ENCODE peak calls at places on chromosomes 6 and 20, in four cellular contexts. T is progenitor cell of endocrine pancreas, Z is adrenal gland, P is choroid plexus epithelial cell. J is an unnamed sample.

GRCh38 chr6:169955796-169956493 is 204.5 kb downstream of the ERMARD start:
- DNase-seq in Z (no peak), T (no peak), P (no peak), J (no peak)

GRCh38 chr20:36644713-36645109 is 1.3 kb downstream of the SLA2 start:
- DNase-seq in T (no peak), Z (peak; percentile 31), P (no peak), J (no peak)

GRCh38 chr6:1574895-1575212 is 34.9 kb upstream of the FOXC1 start:
- DNase-seq in T (no peak), Z (no peak), P (no peak), J (no peak)

GRCh38 chr6:3324262-3324942 is 65.7 kb downstream of the PSMG4 start:
- DNase-seq in P (peak; percentile 93), T (no peak), Z (peak; percentile 53), J (no peak)

GRCh38 chr6:109304284-109305015 is 77.8 kb downstream of the CD164 start:
- DNase-seq in Z (no peak), T (no peak), P (no peak), J (no peak)

GRCh38 chr6:99808992-99809391 is 185.0 kb downstream of the MCHR2 start:
- DNase-seq in P (no peak), T (no peak), Z (no peak), J (no peak)

GRCh38 chr20:53829086-53829703 is 235.6 kb upstream of the ZNF217 start:
- DNase-seq in T (no peak), P (peak; percentile 97), Z (peak; percentile 39), J (no peak)

GRCh38 chr6:160348209-160348551 is at the start of gene SLC22A3:
- DNase-seq in P (no peak), T (peak; percentile 21), Z (peak; percentile 68), J (no peak)

GRCh38 chr20:25083141-25083772 is 1.3 kb upstream of the VSX1 start:
- DNase-seq in P (no peak), Z (no peak), T (no peak), J (no peak)

GRCh38 chr6:3501826-3502505 is 45.1 kb upstream of the SLC22A23 start:
- DNase-seq in T (no peak), P (peak; percentile 48), Z (no peak), J (no peak)

GRCh38 chr6:164097056-164097455 is 682.5 kb downstream of the QKI start:
- DNase-seq in Z (no peak), T (no peak), P (no peak), J (no peak)

GRCh38 chr6:134921276-134921979 is 28.5 kb downstream of the ALDH8A1 start:
- DNase-seq in Z (no peak), P (no peak), T (no peak), J (no peak)

GRCh38 chr6:11744753-11745152 is 33.9 kb downstream of the ADTRP start:
- DNase-seq in T (no peak), Z (peak; percentile 54), P (peak; percentile 96), J (no peak)

GRCh38 chr20:36399147-36399968 is 93.2 kb downstream of the DLGAP4 start:
- DNase-seq in T (peak; percentile 39), Z (peak; percentile 53), P (peak; percentile 56), J (peak; percentile 67)

GRCh38 chr20:35398660-35399144 is 13.1 kb downstream of the UQCC1 start:
- DNase-seq in Z (no peak), T (no peak), P (peak; percentile 82), J (no peak)

GRCh38 chr20:50460115-50460607 is 50.0 kb upstream of the PTPN1 start:
- DNase-seq in P (no peak), T (no peak), Z (no peak), J (no peak)

GRCh38 chr20:19588731-19589130 is 169.3 kb upstream of the RIN2 start:
- DNase-seq in T (no peak), Z (no peak), P (no peak), J (no peak)
- TF ChIP-seq CTCF in T (no peak), Z (no peak), P (no peak), J (no peak)

GRCh38 chr6:148192310-148192709 is 150.3 kb upstream of the SASH1 start:
- DNase-seq in P (no peak), T (no peak), Z (no peak), J (no peak)
- TF ChIP-seq CTCF in P (no peak), T (no peak), Z (no peak), J (no peak)

DNA sequence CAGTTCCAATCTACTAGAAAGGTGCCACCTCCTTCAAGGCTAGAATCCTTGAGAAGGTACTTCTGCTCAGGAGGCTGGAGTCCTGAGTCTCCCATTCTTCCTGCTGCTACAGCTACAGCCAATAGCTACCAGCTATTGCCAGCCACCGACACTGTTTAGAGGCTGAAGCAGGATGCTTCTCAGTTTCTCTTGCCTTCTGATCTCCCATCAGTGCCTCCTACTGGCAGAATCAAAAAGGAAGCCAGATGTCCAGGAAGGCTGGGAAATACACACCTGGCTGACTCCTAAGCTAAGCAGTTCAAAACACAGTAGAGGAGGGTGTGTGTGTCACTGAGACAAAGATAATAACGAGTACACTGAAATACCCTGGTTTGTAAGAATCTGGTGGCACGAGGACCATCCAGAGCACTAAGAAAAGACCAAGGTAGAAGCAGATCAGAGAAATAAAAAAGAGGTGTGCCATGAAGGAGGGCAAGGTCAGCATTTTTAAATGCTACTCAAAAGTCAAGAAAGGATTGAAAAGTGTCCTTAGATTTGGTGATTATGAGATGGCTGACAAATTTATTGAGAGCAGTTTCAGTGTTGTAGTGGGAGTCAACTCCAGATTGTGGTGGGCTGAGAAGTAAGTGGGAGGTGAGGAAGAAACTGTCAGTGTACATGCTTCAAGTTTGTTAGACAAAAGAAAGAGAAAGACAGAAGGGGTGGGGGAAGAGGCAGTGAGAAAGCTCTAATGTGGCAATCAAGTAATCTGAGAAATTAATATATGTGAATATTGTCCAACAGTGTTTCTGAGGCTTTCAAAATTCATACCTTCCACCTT is 2.3 kb upstream of the HLA-DMA start:
- DNase-seq in P (peak; percentile 47), Z (no peak), T (no peak), J (no peak)
- TF ChIP-seq CTCF in P (peak; percentile 69), Z (no peak), T (peak; percentile 45), J (peak; percentile 30)

DNA sequence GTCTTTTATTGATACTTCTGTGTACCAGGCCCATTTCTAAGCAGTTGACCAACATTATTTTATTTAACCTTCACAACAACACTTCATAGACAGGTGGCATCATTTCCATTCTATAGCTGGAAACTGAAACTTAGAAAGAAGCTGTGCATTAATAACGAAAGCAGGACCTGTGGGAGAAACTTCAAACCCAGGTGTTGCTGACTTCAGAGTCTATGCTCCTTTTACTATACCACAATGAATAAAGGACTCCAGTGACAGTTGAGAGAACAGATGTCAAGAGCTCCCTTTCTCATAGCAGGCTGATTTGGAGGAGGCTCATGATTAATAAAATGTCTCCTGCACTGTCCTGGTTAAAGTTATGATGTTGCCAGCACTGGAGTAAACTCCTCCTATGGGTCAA is 56.6 kb upstream of the POU3F2 start:
- DNase-seq in Z (no peak), T (no peak), P (no peak), J (no peak)
- TF ChIP-seq CTCF in Z (no peak), T (no peak), P (no peak), J (no peak)

DNA sequence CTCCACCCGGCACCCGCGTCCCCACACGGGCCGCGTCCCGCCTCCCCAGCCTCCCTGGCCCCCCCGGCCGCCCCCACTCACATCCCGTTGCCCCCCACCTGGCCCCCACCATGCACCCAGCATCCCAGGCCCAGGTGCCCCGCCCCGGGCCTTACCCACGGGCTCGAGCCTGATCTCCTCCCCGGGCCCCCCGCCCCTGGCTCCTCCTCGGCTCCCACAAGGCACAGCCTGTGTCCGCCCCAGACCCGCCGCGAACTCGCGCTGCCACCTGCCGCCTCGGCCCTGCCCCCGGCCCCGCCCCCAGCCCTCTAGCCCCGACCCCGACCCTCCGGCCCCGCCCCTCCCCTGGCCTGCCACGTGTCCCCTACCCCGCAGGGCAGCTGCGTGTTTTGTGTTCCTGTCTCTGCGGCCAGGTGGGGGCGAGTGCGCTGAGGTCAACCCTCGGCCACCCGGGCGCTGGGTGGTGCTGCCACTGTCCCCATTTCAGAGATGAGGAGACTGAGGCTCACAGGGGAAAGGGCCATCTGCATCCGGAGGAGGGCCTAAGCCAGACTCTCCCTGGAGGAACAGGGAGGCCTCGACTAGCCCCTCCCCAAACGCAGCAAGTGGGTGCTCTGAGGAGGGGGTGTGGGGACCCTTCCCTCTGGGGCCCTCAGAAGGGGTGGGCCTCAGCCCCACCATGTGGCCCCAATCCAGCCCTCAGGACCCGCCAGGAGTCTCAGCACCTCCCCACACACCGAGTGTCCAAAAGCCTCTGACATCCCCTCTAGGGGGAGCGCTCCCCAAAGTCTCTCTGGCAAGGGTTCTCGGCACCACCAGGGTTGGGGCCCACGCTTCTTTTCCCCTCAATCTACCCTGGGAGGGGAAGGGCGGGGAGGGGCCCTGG is 99.8 kb downstream of the TAF4 start:
- DNase-seq in Z (no peak), P (no peak), T (no peak), J (no peak)
- TF ChIP-seq CTCF in Z (no peak), P (peak; percentile 5), T (no peak), J (no peak)

GRCh38 chr6:129472239-129472638 is 237.7 kb downstream of the ARHGAP18 start:
- DNase-seq in Z (no peak), T (no peak), P (no peak), J (no peak)
- TF ChIP-seq CTCF in Z (no peak), T (no peak), P (no peak), J (no peak)

GRCh38 chr20:20664795-20665194 is 47.6 kb downstream of the RALGAPA2 start:
- DNase-seq in P (peak; percentile 52), T (no peak), Z (peak; percentile 25), J (no peak)
- TF ChIP-seq CTCF in P (peak; percentile 45), T (peak; percentile 57), Z (peak; percentile 39), J (peak; percentile 85)

DNA sequence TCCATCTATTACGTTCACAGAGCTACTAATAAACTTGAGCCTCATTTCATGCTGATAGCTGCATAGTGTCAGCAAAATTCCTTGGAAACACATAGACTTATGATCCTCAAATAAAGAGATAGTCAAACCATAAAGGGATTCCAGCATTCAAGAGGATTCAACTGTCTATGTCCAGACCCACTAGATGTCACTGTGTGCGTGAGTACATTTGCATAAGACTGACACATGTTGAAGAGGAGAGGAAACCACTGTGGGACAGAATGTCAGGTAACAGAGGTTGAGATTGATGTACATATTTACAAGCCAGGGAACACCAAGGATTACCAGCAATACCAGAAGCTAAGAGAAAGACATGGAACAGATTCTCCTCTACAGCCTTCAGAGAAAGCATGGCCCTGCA is 266.5 kb downstream of the COL12A1 start:
- DNase-seq in T (no peak), P (peak; percentile 43), Z (no peak), J (no peak)
- TF ChIP-seq CTCF in T (no peak), P (peak; percentile 21), Z (no peak), J (no peak)

GRCh38 chr6:90175627-90176538 is 120.8 kb downstream of the BACH2 start:
- DNase-seq in Z (no peak), T (no peak), P (no peak), J (no peak)

GRCh38 chr6:90177544-90178293 is 118.9 kb downstream of the BACH2 start:
- DNase-seq in Z (no peak), P (no peak), T (no peak), J (no peak)

GRCh38 chr6:90180526-90180925 is 116.1 kb downstream of the BACH2 start:
- DNase-seq in P (no peak), T (no peak), Z (no peak), J (no peak)

GRCh38 chr6:90178294-90178678 is 118.4 kb downstream of the BACH2 start:
- DNase-seq in Z (no peak), P (no peak), T (no peak), J (no peak)

GRCh38 chr6:90179190-90180169 is 117.2 kb downstream of the BACH2 start:
- DNase-seq in P (peak; percentile 32), T (no peak), Z (no peak), J (no peak)
- TF ChIP-seq CTCF in P (peak; percentile 58), T (peak; percentile 55), Z (peak; percentile 14), J (peak; percentile 33)

GRCh38 chr20:4295226-4295625 is 279.9 kb upstream of the RNF24 start:
- DNase-seq in P (no peak), T (no peak), Z (no peak), J (no peak)

GRCh38 chr20:4289875-4290274 is 274.5 kb upstream of the RNF24 start:
- DNase-seq in T (no peak), Z (no peak), P (no peak), J (no peak)
- TF ChIP-seq CTCF in T (no peak), Z (no peak), P (peak; percentile 18), J (no peak)